ENCODE peak calls at places on chromosomes 13 and 19, in six cellular contexts. N is GM12878, Q is HL-60, L is H1, H is K562, F is HepG2. U is an unnamed sample.

GRCh38 chr13:88068975-88069374 is 397.8 kb downstream of the SLITRK5 start:
- DNase-seq in F (peak; percentile 20), H (no peak), Q (no peak), N (no peak), L (peak; percentile 72), U (no peak)

GRCh38 chr13:52850396-52851152 is 2.1 kb upstream of the PCDH8 start:
- DNase-seq in N (no peak), L (peak; percentile 94), Q (peak; percentile 38), H (no peak), F (peak; percentile 25), U (peak; percentile 71)

GRCh38 chr13:94122300-94122699 is 357.2 kb downstream of the DCT start:
- DNase-seq in Q (no peak), L (no peak), N (no peak), F (no peak), H (no peak), U (no peak)

GRCh38 chr13:27678306-27679040 is 56.8 kb downstream of the POLR1D start:
- DNase-seq in F (no peak), N (no peak), Q (no peak), H (no peak), L (no peak), U (no peak)

GRCh38 chr13:40271931-40272775 is 394.3 kb downstream of the FOXO1 start:
- DNase-seq in H (no peak), L (no peak), Q (no peak), F (no peak), N (no peak), U (no peak)

GRCh38 chr19:49340069-49340864 is 5.1 kb downstream of the CD37 start:
- DNase-seq in H (peak; percentile 87), Q (no peak), N (peak; percentile 93), L (peak; percentile 75), F (peak; percentile 78), U (no peak)

GRCh38 chr13:23583491-23583890 is 13.3 kb downstream of the TNFRSF19 start:
- DNase-seq in Q (no peak), N (no peak), L (no peak), H (no peak), F (no peak), U (no peak)

GRCh38 chr13:53788286-53788685 is 759.7 kb downstream of the OLFM4 start:
- DNase-seq in L (no peak), F (no peak), Q (no peak), H (no peak), N (no peak), U (no peak)

GRCh38 chr13:27038323-27038722 is 133.3 kb downstream of the USP12 start:
- DNase-seq in F (no peak), H (no peak), L (no peak), Q (no peak), N (no peak), U (no peak)

GRCh38 chr19:306151-306900 is 15.1 kb upstream of the PLPP2 start:
- DNase-seq in N (no peak), F (no peak), H (no peak), Q (no peak), L (no peak), U (peak; percentile 23)

GRCh38 chr19:19444694-19445155 is 39.2 kb downstream of the GATAD2A start:
- DNase-seq in H (no peak), L (no peak), N (no peak), F (no peak), Q (no peak), U (no peak)

GRCh38 chr19:55283548-55284393 is at the start of gene BRSK1:
- DNase-seq in H (peak; percentile 75), Q (no peak), F (no peak), N (no peak), L (peak; percentile 86), U (peak; percentile 93)

GRCh38 chr19:31500540-31500830 is 151.2 kb upstream of the TSHZ3 start:
- DNase-seq in L (peak; percentile 33), Q (no peak), N (no peak), H (no peak), F (no peak), U (no peak)

GRCh38 chr13:113162783-113163685 is 4.6 kb downstream of the PROZ start:
- DNase-seq in H (no peak), F (no peak), L (no peak), N (no peak), Q (no peak), U (no peak)
- TF ChIP-seq GABPA in H (no peak), F (no peak), L (no peak), N (no peak), Q (no peak), U (no peak)

GRCh38 chr19:46678110-46678732 is 17.2 kb upstream of the DACT3 start:
- DNase-seq in N (no peak), L (peak; percentile 91), H (peak; percentile 98), F (no peak), Q (no peak), U (peak; percentile 89)
- TF ChIP-seq GABPA in N (no peak), L (no peak), H (no peak), F (no peak), Q (no peak), U (no peak)

GRCh38 chr13:50128406-50129048 is 113.3 kb downstream of the KCNRG start:
- DNase-seq in N (no peak), F (no peak), Q (no peak), H (no peak), L (no peak), U (no peak)

GRCh38 chr13:50131998-50132936 is 117.0 kb downstream of the KCNRG start:
- DNase-seq in N (no peak), L (no peak), H (no peak), F (no peak), Q (no peak), U (no peak)

GRCh38 chr13:50130686-50131051 is 115.4 kb downstream of the KCNRG start:
- DNase-seq in F (no peak), L (peak; percentile 67), Q (no peak), H (no peak), N (no peak), U (peak; percentile 75)

GRCh38 chr13:50129065-50129922 is 114.0 kb downstream of the KCNRG start:
- DNase-seq in N (no peak), L (peak; percentile 65), Q (no peak), H (no peak), F (no peak), U (no peak)

GRCh38 chr13:50129923-50130685 is 114.9 kb downstream of the KCNRG start:
- DNase-seq in H (no peak), L (peak; percentile 77), Q (no peak), F (no peak), N (no peak), U (peak; percentile 77)
- TF ChIP-seq GABPA in H (no peak), L (no peak), Q (no peak), F (no peak), N (no peak), U (no peak)

DNA sequence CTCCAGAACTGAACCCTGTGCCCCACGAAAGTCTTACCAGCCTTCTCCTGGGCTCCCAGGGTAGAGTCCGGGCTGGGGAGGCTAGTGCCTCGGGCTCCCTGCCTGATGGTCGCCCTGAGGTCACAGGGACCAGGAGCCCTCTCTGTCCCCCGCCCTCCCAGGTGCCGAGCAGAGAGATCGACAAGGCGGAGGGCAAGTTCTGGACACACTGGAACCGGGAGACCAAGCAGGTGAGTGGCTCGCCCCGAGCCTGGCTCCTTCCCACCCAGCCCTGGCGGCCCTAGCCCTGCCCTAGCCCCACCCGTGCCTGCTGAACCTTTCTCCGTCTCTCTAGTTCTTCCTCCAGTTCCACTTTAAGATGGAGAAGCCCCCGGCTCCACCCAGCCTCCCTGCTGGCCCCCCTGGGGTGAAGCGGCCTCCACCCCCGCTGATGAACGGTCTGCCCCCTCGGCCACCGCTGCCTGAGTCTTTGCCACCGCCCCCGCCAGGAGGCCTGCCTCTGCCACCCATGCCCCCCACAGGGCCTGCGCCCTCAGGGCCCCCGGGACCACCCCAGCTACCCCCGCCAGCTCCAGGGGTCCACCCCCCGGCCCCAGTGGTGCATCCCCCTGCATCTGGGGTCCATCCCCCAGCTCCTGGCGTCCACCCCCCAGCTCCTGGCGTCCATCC is 1.6 kb upstream of the AMH start:
- DNase-seq in F (no peak), H (no peak), N (no peak), L (no peak), Q (no peak), U (peak; percentile 30)
- TF ChIP-seq GABPA in F (no peak), H (no peak), N (no peak), L (no peak), Q (no peak), U (no peak)

DNA sequence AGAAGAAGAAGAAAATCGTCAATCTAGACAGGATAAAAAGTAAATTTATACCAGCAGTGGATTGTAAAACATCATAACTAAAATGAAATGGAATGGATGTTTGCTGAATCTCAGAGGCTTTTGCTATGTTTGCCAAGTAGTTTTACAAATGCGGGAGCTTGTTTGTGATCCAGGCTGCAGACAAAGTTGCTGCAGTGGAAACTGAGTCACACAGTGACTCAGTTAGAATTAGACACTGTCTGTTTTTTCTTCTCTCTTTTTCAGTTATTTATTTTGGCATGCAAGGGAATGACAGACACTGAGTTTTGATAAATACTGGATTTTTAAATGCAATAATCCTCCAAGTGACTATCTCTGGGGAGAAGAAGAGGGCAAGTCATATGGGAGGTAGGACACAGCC is 4.6 kb upstream of the PNMA8A start:
- DNase-seq in Q (no peak), L (no peak), H (no peak), F (no peak), N (no peak), U (no peak)
- TF ChIP-seq GABPA in Q (no peak), L (no peak), H (no peak), F (no peak), N (no peak), U (no peak)

DNA sequence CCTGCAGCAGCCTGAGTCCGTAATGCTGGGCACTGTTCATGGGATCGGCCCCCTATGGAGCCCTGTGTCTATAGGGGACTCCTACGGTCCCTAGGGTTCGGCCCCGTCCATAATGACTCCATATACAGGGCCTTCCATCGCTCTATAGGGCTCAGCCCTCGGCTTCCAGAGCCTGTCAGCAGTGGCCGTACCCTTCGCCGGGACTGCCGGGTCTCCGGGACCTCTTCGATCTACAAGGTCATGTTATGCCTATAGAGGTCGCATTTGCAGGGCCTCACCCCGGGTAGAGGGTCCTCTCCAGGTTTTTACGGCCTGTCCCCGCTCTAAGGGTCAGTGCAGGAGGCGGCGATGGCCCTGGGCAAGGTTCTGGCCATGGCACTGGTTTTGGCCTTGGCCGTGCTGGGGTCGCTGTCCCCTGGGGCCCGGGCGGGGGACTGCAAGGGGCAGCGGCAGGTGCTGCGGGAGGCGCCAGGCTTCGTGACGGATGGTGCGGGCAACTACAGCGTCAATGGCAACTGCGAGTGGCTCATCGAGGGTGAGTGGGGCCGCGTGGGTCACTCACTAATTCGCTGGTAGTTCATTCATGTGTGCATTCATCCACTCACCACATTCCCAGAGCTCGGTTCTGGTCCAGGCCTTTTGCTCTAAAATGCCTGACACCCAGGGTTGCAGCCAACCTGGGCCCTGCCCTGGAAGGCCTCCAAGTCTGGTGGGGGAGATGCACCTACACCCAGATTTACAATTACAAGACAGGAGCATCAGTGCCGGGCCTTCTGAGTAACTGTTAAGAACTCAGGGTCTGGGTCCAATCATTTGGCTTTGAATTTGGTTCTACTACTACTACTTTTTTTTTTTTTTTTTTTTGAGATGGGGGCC is 699 bp downstream of the MEGF8 start:
- DNase-seq in N (no peak), F (no peak), H (peak; percentile 47), L (no peak), Q (no peak), U (peak; percentile 62)
- TF ChIP-seq GABPA in N (no peak), F (no peak), H (no peak), L (peak; percentile 15), Q (no peak), U (no peak)